ENCODE peak calls at places on chromosomes 4 and X, in four cellular contexts. J is foreskin fibroblast, X is AG10803, U is activated B cell treated with CpG ODN at 0.5 μM for 24 hours. P is an unnamed sample.
A peak's percentile ranks its signal among the peaks of the same experiment; 100 is the strongest.

GRCh38 chr4:7651461-7651921 is 216.8 kb upstream of the PSAPL1 start:
- DNase-seq in J (peak; percentile 10), X (no peak), U (no peak), P (no peak)

GRCh38 chrX:122835886-122836285 is 348.2 kb upstream of the GRIA3 start:
- DNase-seq in J (peak; percentile 14), X (no peak), U (no peak), P (no peak)

GRCh38 chrX:12497832-12498591 is 293.2 kb upstream of the PRPS2 start:
- DNase-seq in J (no peak), X (no peak), U (no peak), P (no peak)

GRCh38 chr4:118776166-118776954 is 59.6 kb downstream of the SEC24D start:
- DNase-seq in J (peak; percentile 79), X (peak; percentile 55), U (no peak), P (no peak)

GRCh38 chr4:38873290-38873949 is 5.8 kb downstream of the FAM114A1 start:
- DNase-seq in J (no peak), X (no peak), U (no peak), P (no peak)

GRCh38 chr4:47510506-47511143 is 25.6 kb downstream of the ATP10D start:
- DNase-seq in J (peak; percentile 25), X (peak; percentile 55), U (no peak), P (no peak)

GRCh38 chrX:111040377-111041017 is 55.5 kb upstream of the PAK3 start:
- DNase-seq in J (peak; percentile 3), X (peak; percentile 30), U (no peak), P (no peak)

GRCh38 chrX:155094468-155095061 is 23.3 kb downstream of the BRCC3 start:
- DNase-seq in J (peak; percentile 53), X (peak; percentile 16), U (no peak), P (no peak)

GRCh38 chr4:134544303-134544761 is 342.7 kb upstream of the PABPC4L start:
- DNase-seq in J (peak; percentile 3), X (peak; percentile 24), U (no peak), P (no peak)

GRCh38 chr4:138686078-138686477 is 329.5 kb upstream of the NOCT start:
- DNase-seq in J (peak; percentile 69), X (no peak), U (no peak), P (no peak)

GRCh38 chrX:72216973-72217372 is 21.9 kb downstream of the ERCC6L start:
- DNase-seq in J (no peak), X (no peak), U (no peak), P (no peak)

GRCh38 chr4:41026971-41027370 is 187.4 kb downstream of the APBB2 start:
- DNase-seq in J (no peak), X (no peak), U (no peak), P (no peak)

GRCh38 chr4:74874785-74875367 is 58.0 kb upstream of the PARM1 start:
- DNase-seq in J (peak; percentile 79), X (peak; percentile 83), U (no peak), P (no peak)

GRCh38 chrX:70338290-70338689 is 48.4 kb downstream of the KIF4A start:
- DNase-seq in J (no peak), X (no peak), U (no peak), P (no peak)

GRCh38 chr4:3673716-3674478 is 92.3 kb upstream of the ADRA2C start:
- DNase-seq in J (no peak), X (no peak), U (no peak), P (no peak)

GRCh38 chr4:85274955-85275354 is 200.0 kb upstream of the ARHGAP24 start:
- DNase-seq in J (no peak), X (no peak), U (no peak), P (no peak)

GRCh38 chrX:129748265-129748664 is 9.5 kb downstream of the XPNPEP2 start:
- DNase-seq in J (peak; percentile 86), X (peak; percentile 93), U (no peak), P (no peak)

GRCh38 chr4:169619518-169619957 is 840 bp upstream of the CLCN3 start:
- DNase-seq in J (peak; percentile 79), X (peak; percentile 37), U (peak; percentile 38), P (peak; percentile 48)

GRCh38 chrX:64151911-64152310 is 53.6 kb downstream of the AMER1 start:
- DNase-seq in J (no peak), X (no peak), U (no peak), P (no peak)

GRCh38 chrX:24149346-24150050 is at the start of gene ZFX:
- DNase-seq in J (peak; percentile 75), X (peak; percentile 70), U (peak; percentile 65), P (peak; percentile 52)

GRCh38 chrX:54415534-54416350 is 24.5 kb upstream of the TSR2 start:
- DNase-seq in J (no peak), X (no peak), U (no peak), P (no peak)

GRCh38 chr4:88054909-88055308 is 47.5 kb downstream of the PKD2 start:
- DNase-seq in J (peak; percentile 68), X (peak; percentile 33), U (no peak), P (no peak)

GRCh38 chrX:136710324-136710951 is 62.5 kb downstream of the CD40LG start:
- DNase-seq in J (peak; percentile 28), X (peak; percentile 11), U (no peak), P (no peak)

GRCh38 chrX:11531226-11531625 is 134.5 kb downstream of the ARHGAP6 start:
- DNase-seq in J (peak; percentile 43), X (no peak), U (no peak), P (no peak)

GRCh38 chrX:2632533-2633504 is 58.3 kb upstream of the CD99 start:
- DNase-seq in J (peak; percentile 18), X (no peak), U (no peak), P (no peak)

GRCh38 chrX:17689971-17690409 is 47.3 kb upstream of the SCML1 start:
- DNase-seq in J (peak; percentile 82), X (peak; percentile 82), U (no peak), P (peak; percentile 8)

GRCh38 chr4:177853198-177853597 is 411.0 kb upstream of the AGA start:
- DNase-seq in J (no peak), X (no peak), U (no peak), P (no peak)

GRCh38 chrX:44223150-44223549 is 120.3 kb downstream of the EFHC2 start:
- DNase-seq in J (peak; percentile 69), X (peak; percentile 42), U (no peak), P (no peak)

GRCh38 chr4:174255790-174256189 is 27.7 kb downstream of the FBXO8 start:
- DNase-seq in J (peak; percentile 46), X (peak; percentile 46), U (no peak), P (no peak)

GRCh38 chrX:7943600-7944245 is 16.5 kb upstream of the PNPLA4 start:
- DNase-seq in J (no peak), X (no peak), U (no peak), P (no peak)

GRCh38 chr4:128757712-128758111 is 51.8 kb upstream of the JADE1 start:
- DNase-seq in J (peak; percentile 40), X (peak; percentile 3), U (no peak), P (no peak)

GRCh38 chrX:54416965-54417364 is 23.2 kb upstream of the TSR2 start:
- DNase-seq in J (no peak), X (no peak), U (no peak), P (no peak)

GRCh38 chr4:5884804-5885203 is 8.1 kb downstream of the CRMP1 start:
- DNase-seq in J (no peak), X (no peak), U (no peak), P (no peak)

GRCh38 chrX:44483965-44484606 is 58.6 kb downstream of the FUNDC1 start:
- DNase-seq in J (no peak), X (no peak), U (no peak), P (no peak)

GRCh38 chr4:76197001-76197743 is 16.5 kb downstream of the SCARB2 start:
- DNase-seq in J (peak; percentile 51), X (peak; percentile 75), U (no peak), P (no peak)

GRCh38 chr4:39362827-39363226 is 3.3 kb downstream of the RFC1 start:
- DNase-seq in J (no peak), X (no peak), U (no peak), P (no peak)

GRCh38 chrX:10158279-10158939 is 1.6 kb downstream of the CLCN4 start:
- DNase-seq in J (peak; percentile 59), X (no peak), U (peak; percentile 45), P (no peak)

P was measured in effector memory CD4-positive, alpha-beta T cell.